ENCODE peak calls at places on chromosomes 5 and 9, in five cellular contexts. B, X, U, H and Q are unnamed samples.

GRCh38 chr5:435961-436640 is 6.9 kb upstream of the EXOC3 start:
- DNase-seq in B (peak; percentile 43), X (no peak), U (no peak), H (no peak), Q (no peak)

GRCh38 chr5:111347021-111347420 is 122.8 kb downstream of the CAMK4 start:
- DNase-seq in B (no peak), X (no peak), U (no peak), H (no peak), Q (no peak)

GRCh38 chr9:69173891-69174644 is at the start of gene TJP2:
- DNase-seq in B (peak; percentile 80), X (peak; percentile 81), U (no peak), H (peak; percentile 87), Q (peak; percentile 40)

GRCh38 chr9:18296702-18297531 is 177.0 kb upstream of the ADAMTSL1 start:
- DNase-seq in B (peak; percentile 60), X (peak; percentile 2), U (no peak), H (no peak), Q (no peak)

GRCh38 chr5:179371123-179371515 is 25.9 kb upstream of the ADAMTS2 start:
- DNase-seq in B (peak; percentile 12), X (no peak), U (no peak), H (no peak), Q (no peak)

GRCh38 chr9:32866292-32866691 is 83.0 kb downstream of the TMEM215 start:
- DNase-seq in B (no peak), X (no peak), U (no peak), H (no peak), Q (no peak)

GRCh38 chr5:59609501-59610265 is 283.8 kb downstream of the PDE4D start:
- DNase-seq in B (no peak), X (no peak), U (no peak), H (no peak), Q (no peak)

GRCh38 chr5:64767959-64768357 is 533 bp downstream of the SREK1IP1 start:
- DNase-seq in B (peak; percentile 49), X (peak; percentile 6), U (no peak), H (no peak), Q (peak; percentile 6)

GRCh38 chr5:9621379-9621903 is 8.7 kb downstream of the TAS2R1 start:
- DNase-seq in B (peak; percentile 71), X (peak; percentile 37), U (no peak), H (no peak), Q (peak; percentile 84)

GRCh38 chr9:114442022-114442421 is 54.2 kb upstream of the AKNA start:
- DNase-seq in B (no peak), X (no peak), U (no peak), H (no peak), Q (no peak)

GRCh38 chr5:68803881-68804319 is 289.9 kb upstream of the SLC30A5 start:
- DNase-seq in B (no peak), X (no peak), U (no peak), H (no peak), Q (no peak)

GRCh38 chr9:69149321-69149807 is 24.7 kb upstream of the TJP2 start:
- DNase-seq in B (peak; percentile 67), X (no peak), U (no peak), H (no peak), Q (peak; percentile 79)

GRCh38 chr5:16935271-16936149 is 578 bp downstream of the MYO10 start:
- DNase-seq in B (peak; percentile 39), X (peak; percentile 68), U (no peak), H (peak; percentile 82), Q (no peak)

GRCh38 chr5:142360051-142360498 is 35.3 kb upstream of the SPRY4 start:
- DNase-seq in B (no peak), X (no peak), U (no peak), H (no peak), Q (no peak)

GRCh38 chr9:134642385-134643181 is 980 bp downstream of the COL5A1 start:
- DNase-seq in B (peak; percentile 77), X (peak; percentile 81), U (no peak), H (no peak), Q (peak; percentile 60)